ENCODE peak calls at places on chromosome 13, in five cellular contexts. R is AG09309, G is fibroblast of lung, W is left ventricle myocardium inferior, I is heart left ventricle. X is an unnamed sample.

GRCh38 chr13:68944272-68944671 is 1163.4 kb upstream of the ATXN8OS start:
- DNase-seq in R (no peak), G (no peak), W (no peak), I (no peak), X (no peak)

GRCh38 chr13:51797664-51798488 is 6.1 kb downstream of the DHRS12 start:
- DNase-seq in R (no peak), G (peak; percentile 55), W (no peak), I (no peak), X (peak; percentile 83)

GRCh38 chr13:83220241-83220640 is 662.0 kb downstream of the SLITRK1 start:
- DNase-seq in R (no peak), G (peak; percentile 5), W (no peak), I (no peak), X (peak; percentile 52)

GRCh38 chr13:36918246-36919060 is 1.6 kb downstream of the SMAD9 start:
- DNase-seq in R (no peak), G (peak; percentile 47), W (no peak), I (no peak), X (peak; percentile 2)

GRCh38 chr13:106873810-106874209 is 305.9 kb upstream of the ARGLU1 start:
- DNase-seq in R (no peak), G (no peak), W (no peak), I (no peak), X (no peak)

GRCh38 chr13:89401209-89401810 is 1730.1 kb downstream of the SLITRK5 start:
- DNase-seq in R (no peak), G (peak; percentile 74), W (no peak), I (no peak), X (peak; percentile 81)

GRCh38 chr13:91045351-91046034 is 302.0 kb upstream of the MIR17HG start:
- DNase-seq in R (no peak), G (peak; percentile 9), W (no peak), I (no peak), X (peak; percentile 36)

GRCh38 chr13:28031220-28031903 is 42.9 kb upstream of the URAD start:
- DNase-seq in R (no peak), G (no peak), W (peak; percentile 23), I (peak; percentile 73), X (peak; percentile 4)

GRCh38 chr13:94993608-94994007 is 281.3 kb upstream of the SOX21 start:
- DNase-seq in R (no peak), G (peak; percentile 61), W (no peak), I (no peak), X (no peak)

GRCh38 chr13:30713133-30713532 is 22.2 kb upstream of the ALOX5AP start:
- DNase-seq in R (no peak), G (no peak), W (no peak), I (no peak), X (peak; percentile 57)

GRCh38 chr13:24500977-24501376 is 11.6 kb downstream of the PARP4 start:
- DNase-seq in R (no peak), G (peak; percentile 87), W (no peak), I (no peak), X (peak; percentile 59)

GRCh38 chr13:19685445-19685844 is 52.0 kb downstream of the MPHOSPH8 start:
- DNase-seq in R (no peak), G (no peak), W (no peak), I (no peak), X (no peak)

GRCh38 chr13:90302113-90302512 is 1045.4 kb upstream of the MIR17HG start:
- DNase-seq in R (peak; percentile 29), G (peak; percentile 86), W (no peak), I (no peak), X (peak; percentile 14)

GRCh38 chr13:95258619-95259194 is 42.5 kb downstream of the ABCC4 start:
- DNase-seq in R (no peak), G (no peak), W (no peak), I (no peak), X (no peak)

GRCh38 chr13:78139765-78140164 is 221.1 kb upstream of the EDNRB start:
- DNase-seq in R (no peak), G (no peak), W (no peak), I (no peak), X (no peak)

GRCh38 chr13:98571955-98572662 is 4.8 kb downstream of the STK24 start:
- DNase-seq in R (peak; percentile 57), G (peak; percentile 44), W (no peak), I (no peak), X (peak; percentile 54)

DNA sequence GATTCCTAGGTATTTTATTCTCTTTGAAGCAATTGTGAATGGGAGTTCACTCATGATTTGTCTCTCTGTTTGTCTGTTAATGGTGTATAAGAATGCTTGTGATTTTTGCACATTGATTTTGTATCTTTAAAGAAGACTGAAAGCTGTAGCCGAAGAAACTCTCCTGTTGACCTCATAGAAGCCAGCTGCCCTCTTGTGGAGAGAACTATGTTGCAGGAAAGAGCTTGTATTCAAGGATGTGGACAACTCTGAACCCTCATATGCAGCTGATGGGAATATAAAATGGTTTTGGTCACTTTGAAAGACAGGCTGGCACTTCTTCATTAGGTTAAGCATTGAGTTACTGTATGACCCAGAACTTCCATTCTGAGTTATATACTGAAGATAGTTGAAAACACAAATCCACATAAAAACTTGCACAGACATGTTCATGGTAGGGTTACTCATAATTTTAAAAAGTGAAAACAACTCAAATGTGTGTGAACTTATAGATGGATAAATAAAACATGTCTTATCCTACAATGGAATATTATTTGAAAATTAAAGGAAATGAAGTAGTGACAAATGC is 65.8 kb upstream of the SLITRK6 start:
- DNase-seq in R (no peak), G (peak; percentile 3), W (no peak), I (no peak), X (peak; percentile 49)
- TF ChIP-seq CTCF in R (no peak), G (peak; percentile 68), W (no peak), I (no peak), X (peak; percentile 32)

GRCh38 chr13:99610702-99611289 is 109.5 kb downstream of the TM9SF2 start:
- DNase-seq in R (no peak), G (no peak), W (no peak), I (no peak), X (no peak)
- TF ChIP-seq CTCF in R (peak; percentile 11), G (peak; percentile 28), W (no peak), I (no peak), X (no peak)

GRCh38 chr13:43132228-43132627 is 108.8 kb downstream of the DNAJC15 start:
- DNase-seq in R (no peak), G (peak; percentile 54), W (no peak), I (no peak), X (peak; percentile 82)
- TF ChIP-seq CTCF in R (peak; percentile 14), G (peak; percentile 35), W (peak; percentile 59), I (peak; percentile 36), X (peak; percentile 36)

GRCh38 chr13:112392719-112393118 is 16.6 kb downstream of the SPACA7 start:
- DNase-seq in R (no peak), G (no peak), W (no peak), I (no peak), X (no peak)
- TF ChIP-seq CTCF in R (no peak), G (no peak), W (no peak), I (no peak), X (no peak)

GRCh38 chr13:39232401-39232980 is 194.2 kb downstream of the NHLRC3 start:
- DNase-seq in R (no peak), G (no peak), W (no peak), I (no peak), X (no peak)
- TF ChIP-seq CTCF in R (no peak), G (no peak), W (no peak), I (no peak), X (no peak)

GRCh38 chr13:84864341-84864740 is 934.9 kb downstream of the SLITRK6 start:
- DNase-seq in R (no peak), G (no peak), W (no peak), I (no peak), X (no peak)

GRCh38 chr13:84873951-84874350 is 925.3 kb downstream of the SLITRK6 start:
- DNase-seq in R (no peak), G (no peak), W (no peak), I (no peak), X (no peak)

GRCh38 chr13:84867246-84867645 is 932.0 kb downstream of the SLITRK6 start:
- DNase-seq in R (no peak), G (no peak), W (no peak), I (no peak), X (peak; percentile 42)

GRCh38 chr13:84870190-84870589 is 929.0 kb downstream of the SLITRK6 start:
- DNase-seq in R (no peak), G (no peak), W (no peak), I (no peak), X (no peak)
- TF ChIP-seq CTCF in R (peak; percentile 40), G (no peak), W (peak; percentile 20), I (no peak), X (no peak)

DNA sequence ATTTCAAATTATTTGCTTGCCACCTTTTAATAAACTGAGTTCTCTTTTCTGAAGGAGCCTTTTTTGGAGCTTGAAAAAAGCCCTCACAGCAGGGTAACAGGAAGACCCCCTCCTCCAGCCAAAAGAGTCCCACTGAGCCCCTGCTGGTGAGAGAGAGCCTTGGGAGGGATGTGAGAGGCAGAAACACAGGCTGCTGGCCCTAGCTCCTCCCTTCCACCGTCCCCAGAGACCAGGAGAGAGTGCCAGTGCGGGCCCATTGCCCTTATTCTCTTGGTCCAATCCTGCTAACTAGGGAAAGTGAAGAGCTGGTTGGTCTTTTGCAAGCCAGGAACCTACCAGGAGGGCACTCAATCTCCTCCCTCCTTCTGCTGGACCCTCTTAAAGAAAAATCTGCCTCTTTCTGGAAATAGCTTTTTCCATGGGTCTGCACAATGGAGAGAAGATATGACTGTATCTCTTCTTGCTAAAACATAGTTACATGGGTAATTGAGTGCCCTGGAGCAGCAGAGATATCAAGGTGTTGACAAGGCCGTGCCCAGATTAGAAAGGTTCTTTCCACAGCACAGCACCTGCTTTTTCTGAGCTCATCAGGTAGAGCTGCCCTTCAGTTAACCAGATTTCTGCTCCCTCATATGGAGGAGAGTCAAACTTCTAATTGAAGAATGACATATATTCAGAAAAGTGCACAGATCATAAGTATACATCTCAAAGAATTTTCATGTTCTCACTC is 113.9 kb downstream of the LRCH1 start:
- DNase-seq in R (no peak), G (no peak), W (peak; percentile 36), I (no peak), X (no peak)
- TF ChIP-seq CTCF in R (no peak), G (no peak), W (peak; percentile 34), I (no peak), X (no peak)